ENCODE peak calls at places on chromosomes 3 and 15, in eight cellular contexts. J is HT1080; V is colonic mucosa; I is CD4-positive, alpha-beta T cell; O is posterior cingulate gyrus; B is GM19239; F is stimulated activated CD4-positive, alpha-beta T cell treated with anti-CD3 and anti-CD28 coated beads, TNF-alpha, amount 100 ng/mL, for 4 hours; D is ELR. K is an unnamed sample.

GRCh38 chr3:124258057-124258500 is 266.2 kb upstream of the ROPN1 start:
- DNase-seq in J (peak; percentile 79), V (no peak), I (no peak), O (no peak), B (no peak), F (no peak), D (peak; percentile 8), K (no peak)

GRCh38 chr3:153330891-153331290 is 168.9 kb downstream of the RAP2B start:
- DNase-seq in J (no peak), V (no peak), I (no peak), O (no peak), B (no peak), F (no peak), D (peak; percentile 30), K (no peak)

GRCh38 chr15:71743861-71744382 is 66.4 kb upstream of the NR2E3 start:
- DNase-seq in J (peak; percentile 51), V (peak; percentile 73), I (peak; percentile 32), O (peak; percentile 27), B (peak; percentile 40), F (peak; percentile 28), D (peak; percentile 75), K (peak; percentile 62)

GRCh38 chr3:13078158-13078905 is 5.1 kb upstream of the IQSEC1 start:
- DNase-seq in J (no peak), V (no peak), I (no peak), O (peak; percentile 64), B (no peak), F (no peak), D (no peak), K (no peak)

GRCh38 chr3:186589115-186589514 is 18.6 kb downstream of the DNAJB11 start:
- DNase-seq in J (no peak), V (no peak), I (no peak), O (no peak), B (no peak), F (no peak), D (peak; percentile 40), K (no peak)

GRCh38 chr3:129249284-129250065 is at the start of gene COPG1:
- DNase-seq in J (peak; percentile 89), V (peak; percentile 88), I (peak; percentile 80), O (peak; percentile 73), B (peak; percentile 94), F (peak; percentile 75), D (peak; percentile 89), K (peak; percentile 93)

GRCh38 chr3:39334205-39334604 is 4.7 kb downstream of the CCR8 start:
- DNase-seq in J (no peak), V (no peak), I (no peak), O (no peak), B (no peak), F (no peak), D (no peak), K (no peak)

GRCh38 chr3:108289159-108289558 is 7.2 kb upstream of the HHLA2 start:
- DNase-seq in J (no peak), V (no peak), I (no peak), O (no peak), B (no peak), F (no peak), D (no peak), K (no peak)

GRCh38 chr3:33612641-33613040 is 105.4 kb downstream of the CLASP2 start:
- DNase-seq in J (no peak), V (no peak), I (no peak), O (no peak), B (no peak), F (no peak), D (no peak), K (no peak)

GRCh38 chr15:71186267-71186666 is 71.0 kb downstream of the THSD4 start:
- DNase-seq in J (no peak), V (no peak), I (no peak), O (no peak), B (no peak), F (no peak), D (no peak), K (no peak)

GRCh38 chr15:49286649-49287394 is 116.8 kb downstream of the GALK2 start:
- DNase-seq in J (peak; percentile 18), V (no peak), I (no peak), O (no peak), B (no peak), F (no peak), D (no peak), K (no peak)

GRCh38 chr3:195905970-195906864 is 2.1 kb downstream of the TNK2 start:
- DNase-seq in J (peak; percentile 75), V (peak; percentile 46), I (no peak), O (no peak), B (no peak), F (no peak), D (peak; percentile 50), K (no peak)

GRCh38 chr3:14775574-14775973 is 43.2 kb upstream of the FGD5 start:
- DNase-seq in J (no peak), V (peak; percentile 9), I (no peak), O (no peak), B (no peak), F (no peak), D (no peak), K (no peak)

GRCh38 chr15:70853270-70853854 is 595 bp downstream of the LARP6 start:
- DNase-seq in J (peak; percentile 52), V (no peak), I (no peak), O (no peak), B (no peak), F (no peak), D (peak; percentile 80), K (no peak)

GRCh38 chr3:123374016-123374415 is 74.9 kb downstream of the ADCY5 start:
- DNase-seq in J (no peak), V (no peak), I (no peak), O (no peak), B (no peak), F (no peak), D (no peak), K (no peak)

GRCh38 chr15:36688310-36689102 is 109.1 kb downstream of the CDIN1 start:
- DNase-seq in J (peak; percentile 8), V (no peak), I (no peak), O (no peak), B (no peak), F (no peak), D (peak; percentile 70), K (no peak)

GRCh38 chr15:101053261-101053660 is 134.1 kb downstream of the LRRK1 start:
- DNase-seq in J (no peak), V (peak; percentile 10), I (no peak), O (no peak), B (no peak), F (no peak), D (no peak), K (no peak)

GRCh38 chr3:184734903-184735630 is 23.2 kb upstream of the MAGEF1 start:
- DNase-seq in J (no peak), V (no peak), I (no peak), O (no peak), B (no peak), F (no peak), D (no peak), K (no peak)

GRCh38 chr3:183123891-183124290 is 24.6 kb upstream of the MCCC1 start:
- DNase-seq in J (peak; percentile 31), V (no peak), I (no peak), O (no peak), B (no peak), F (no peak), D (peak; percentile 88), K (no peak)

GRCh38 chr15:70423267-70423666 is 325.6 kb upstream of the TLE3 start:
- DNase-seq in J (no peak), V (no peak), I (no peak), O (no peak), B (no peak), F (no peak), D (no peak), K (no peak)

GRCh38 chr3:20041197-20041780 is 1.0 kb downstream of the KAT2B start:
- DNase-seq in J (peak; percentile 80), V (peak; percentile 93), I (peak; percentile 53), O (peak; percentile 95), B (no peak), F (peak; percentile 53), D (peak; percentile 72), K (peak; percentile 62)

GRCh38 chr3:11306815-11307589 is 34.8 kb downstream of the ATG7 start:
- DNase-seq in J (peak; percentile 97), V (no peak), I (no peak), O (no peak), B (no peak), F (no peak), D (peak; percentile 20), K (no peak)

GRCh38 chr3:33775363-33775762 is 23.1 kb upstream of the PDCD6IP start:
- DNase-seq in J (no peak), V (no peak), I (no peak), O (no peak), B (no peak), F (no peak), D (peak; percentile 66), K (no peak)

GRCh38 chr3:114234739-114235138 is 2.6 kb downstream of the ZNF80 start:
- DNase-seq in J (no peak), V (no peak), I (no peak), O (no peak), B (no peak), F (no peak), D (no peak), K (no peak)

K was measured in germinal center.